ENCODE peak calls at places on chromosomes 1 and 21, in five cellular contexts. D is NCI-H82, O is GM10248, V is H7, A is Panc1. M is an unnamed sample.

GRCh38 chr1:51750729-51751128 is 127.8 kb downstream of the NRDC start:
- DNase-seq in D (no peak), O (no peak), V (no peak), A (no peak), M (no peak)

GRCh38 chr1:229410692-229411433 is 23.0 kb downstream of the ACTA1 start:
- DNase-seq in D (peak; percentile 97), O (no peak), V (peak; percentile 80), A (no peak), M (peak; percentile 38)

GRCh38 chr1:6401673-6402072 is 8.1 kb upstream of the ACOT7 start:
- DNase-seq in D (no peak), O (no peak), V (no peak), A (no peak), M (no peak)

GRCh38 chr1:155051342-155051776 is 243 bp downstream of the ADAM15 start:
- DNase-seq in D (no peak), O (no peak), V (no peak), A (no peak), M (no peak)

GRCh38 chr1:154749078-154749760 is 120.9 kb downstream of the KCNN3 start:
- DNase-seq in D (peak; percentile 51), O (no peak), V (no peak), A (no peak), M (peak; percentile 45)

GRCh38 chr1:52423771-52424170 is 19.4 kb downstream of the PRPF38A start:
- DNase-seq in D (no peak), O (no peak), V (no peak), A (no peak), M (no peak)

GRCh38 chr1:187267745-187268277 is 439.1 kb downstream of the PLA2G4A start:
- DNase-seq in D (no peak), O (no peak), V (no peak), A (no peak), M (no peak)

GRCh38 chr1:107785506-107786213 is 179.3 kb downstream of the VAV3 start:
- DNase-seq in D (no peak), O (no peak), V (no peak), A (no peak), M (no peak)

GRCh38 chr21:38622827-38623209 is 124.5 kb upstream of the ERG start:
- DNase-seq in D (no peak), O (no peak), V (no peak), A (no peak), M (no peak)

GRCh38 chr21:26843912-26844257 is 1.3 kb downstream of the ADAMTS1 start:
- DNase-seq in D (peak; percentile 15), O (no peak), V (no peak), A (no peak), M (peak; percentile 11)

GRCh38 chr1:54220004-54220811 is 20.2 kb downstream of the MRPL37 start:
- DNase-seq in D (peak; percentile 83), O (no peak), V (no peak), A (no peak), M (no peak)

GRCh38 chr1:45913183-45913924 is 109.9 kb downstream of the MAST2 start:
- DNase-seq in D (no peak), O (no peak), V (no peak), A (no peak), M (no peak)

GRCh38 chr1:110672001-110672752 is 2.6 kb downstream of the KCNA3 start:
- DNase-seq in D (peak; percentile 65), O (peak; percentile 17), V (peak; percentile 68), A (no peak), M (peak; percentile 76)

GRCh38 chr1:32754282-32755097 is 51.9 kb upstream of the SYNC start:
- DNase-seq in D (peak; percentile 68), O (peak; percentile 57), V (peak; percentile 90), A (no peak), M (no peak)